ENCODE peak calls at places on chromosome X, in nine cellular contexts. U is HEK293T; Z is colonic mucosa; R is hepatocyte; E is dorsolateral prefrontal cortex; L is activated T-helper 1 cell treated with anti-CD3 and anti-CD28 coated beads, Interleukin-2, amount 50 U/mL, for 16 hours; Y is T-helper 2 cell; O is C1 segment of cervical spinal cord; M is aorta. T is an unnamed sample.

GRCh38 chrX:132094169-132094568 is 33.7 kb downstream of the FRMD7 start:
- DNase-seq in E (no peak), L (no peak), Y (no peak), U (no peak), M (no peak), O (no peak), Z (no peak), R (no peak), T (no peak)

GRCh38 chrX:49079489-49080428 is at the start of gene WDR45:
- DNase-seq in E (peak), L (peak), M (peak), U (peak), O (no peak), R (peak), Z (peak), Y (peak), T (peak)

GRCh38 chrX:103439161-103439560 is 62.8 kb downstream of the BEX3 start:
- DNase-seq in Z (no peak), Y (no peak), L (no peak), U (no peak), E (no peak), M (no peak), O (no peak), R (no peak), T (no peak)

GRCh38 chrX:33198561-33199279 is 12.6 kb downstream of the DMD start:
- DNase-seq in O (no peak), E (no peak), R (no peak), Y (no peak), L (no peak), M (no peak), U (no peak), Z (no peak), T (no peak)

GRCh38 chrX:104310084-104310483 is 55.4 kb upstream of the ESX1 start:
- DNase-seq in O (no peak), M (no peak), U (peak), Z (no peak), R (no peak), Y (no peak), L (no peak), E (peak), T (peak)

GRCh38 chrX:78329486-78329885 is 2.1 kb upstream of the CYSLTR1 start:
- DNase-seq in Z (no peak), E (no peak), Y (no peak), R (no peak), M (no peak), L (no peak), U (no peak), O (no peak), T (no peak)

GRCh38 chrX:132467029-132467428 is 21.8 kb downstream of the MBNL3 start:
- DNase-seq in M (no peak), E (no peak), Z (no peak), L (no peak), Y (no peak), U (no peak), O (no peak), R (no peak), T (no peak)

GRCh38 chrX:18348047-18348446 is 6.4 kb downstream of the SCML2 start:
- DNase-seq in M (no peak), Y (no peak), E (no peak), O (no peak), Z (no peak), U (peak), R (no peak), L (no peak), T (no peak)

GRCh38 chrX:18160369-18160768 is 60.3 kb downstream of the BEND2 start:
- DNase-seq in Z (no peak), E (no peak), U (no peak), L (no peak), M (no peak), O (no peak), Y (no peak), R (no peak), T (no peak)